ENCODE peak calls at places on chromosomes 3 and 15, in six cellular contexts. J is pancreas, F is cardiac fibroblast, G is heart left ventricle, H is foreskin fibroblast, M is thyroid gland. W is an unnamed sample.

GRCh38 chr3:173761161-173761560 is 363.6 kb downstream of the NLGN1 start:
- DNase-seq in H (no peak), G (no peak), F (no peak), M (no peak), J (no peak), W (no peak)

GRCh38 chr15:94105760-94106159 is 125.6 kb upstream of the MCTP2 start:
- DNase-seq in M (no peak), J (no peak), F (no peak), H (no peak), G (no peak), W (no peak)

GRCh38 chr3:111128884-111129283 is 57.3 kb downstream of the NECTIN3 start:
- DNase-seq in J (no peak), G (no peak), M (no peak), F (no peak), H (no peak), W (no peak)

GRCh38 chr3:125594581-125595011 is 701 bp downstream of the OSBPL11 start:
- DNase-seq in F (no peak), G (no peak), H (peak), M (peak), J (no peak), W (no peak)

GRCh38 chr3:118067439-118067838 is 967.2 kb downstream of the IGSF11 start:
- DNase-seq in M (no peak), F (no peak), H (no peak), J (no peak), G (no peak), W (no peak)

GRCh38 chr15:100635406-100636071 is 33.1 kb downstream of the ASB7 start:
- DNase-seq in H (no peak), J (no peak), F (no peak), M (no peak), G (no peak), W (no peak)

GRCh38 chr3:144553301-144553700 is 581.7 kb downstream of the DIPK2A start:
- DNase-seq in J (no peak), G (no peak), H (no peak), F (no peak), M (no peak), W (no peak)

GRCh38 chr3:43346990-43347749 is 60.8 kb downstream of the SNRK start:
- DNase-seq in J (no peak), H (no peak), G (no peak), M (no peak), F (no peak), W (no peak)

GRCh38 chr3:129794319-129795201 is 99.0 kb downstream of the TMCC1 start:
- DNase-seq in M (peak), F (peak), J (peak), H (no peak), G (peak), W (no peak)

GRCh38 chr3:151130437-151130836 is 45.0 kb downstream of the MED12L start:
- DNase-seq in H (no peak), M (no peak), G (no peak), J (no peak), F (no peak), W (no peak)

GRCh38 chr15:41559489-41560177 is 621 bp downstream of the TYRO3 start:
- DNase-seq in G (no peak), F (no peak), H (no peak), M (peak), J (no peak), W (no peak)

GRCh38 chr3:12193485-12194165 is 34.9 kb upstream of the TIMP4 start:
- DNase-seq in G (no peak), M (no peak), H (peak), J (no peak), F (peak), W (no peak)

GRCh38 chr15:82093774-82094211 is 48.0 kb upstream of the MEX3B start:
- DNase-seq in H (peak), G (no peak), F (peak), J (no peak), M (no peak), W (no peak)

GRCh38 chr15:19956124-19956796 is 585.3 kb downstream of the GOLGA6L6 start:
- DNase-seq in G (no peak), H (no peak), J (no peak), M (no peak), F (no peak), W (no peak)

GRCh38 chr3:61564405-61565059 is 3.2 kb downstream of the PTPRG start:
- DNase-seq in F (peak), J (peak), M (peak), H (peak), G (peak), W (peak)

GRCh38 chr3:131597816-131598215 is 95.0 kb upstream of the MRPL3 start:
- DNase-seq in H (no peak), J (no peak), F (no peak), G (no peak), M (no peak), W (no peak)

GRCh38 chr3:8488436-8488835 is 13.2 kb upstream of the LMCD1 start:
- DNase-seq in G (no peak), F (peak), M (no peak), H (no peak), J (no peak), W (no peak)

GRCh38 chr15:60006203-60006782 is 2.2 kb downstream of the FOXB1 start:
- DNase-seq in F (peak), G (no peak), J (no peak), M (no peak), H (no peak), W (no peak)

GRCh38 chr15:70210538-70210937 is 112.8 kb upstream of the TLE3 start:
- DNase-seq in M (no peak), F (no peak), G (no peak), J (no peak), H (no peak), W (no peak)
- TF ChIP-seq CTCF in M (no peak), F (peak), G (no peak), J (no peak), H (no peak), W (no peak)

GRCh38 chr3:169494982-169495381 is 168.5 kb downstream of the MECOM start:
- DNase-seq in M (no peak), H (no peak), G (no peak), F (no peak), J (no peak), W (no peak)
- TF ChIP-seq CTCF in M (no peak), H (no peak), G (no peak), F (no peak), J (no peak), W (no peak)

DNA sequence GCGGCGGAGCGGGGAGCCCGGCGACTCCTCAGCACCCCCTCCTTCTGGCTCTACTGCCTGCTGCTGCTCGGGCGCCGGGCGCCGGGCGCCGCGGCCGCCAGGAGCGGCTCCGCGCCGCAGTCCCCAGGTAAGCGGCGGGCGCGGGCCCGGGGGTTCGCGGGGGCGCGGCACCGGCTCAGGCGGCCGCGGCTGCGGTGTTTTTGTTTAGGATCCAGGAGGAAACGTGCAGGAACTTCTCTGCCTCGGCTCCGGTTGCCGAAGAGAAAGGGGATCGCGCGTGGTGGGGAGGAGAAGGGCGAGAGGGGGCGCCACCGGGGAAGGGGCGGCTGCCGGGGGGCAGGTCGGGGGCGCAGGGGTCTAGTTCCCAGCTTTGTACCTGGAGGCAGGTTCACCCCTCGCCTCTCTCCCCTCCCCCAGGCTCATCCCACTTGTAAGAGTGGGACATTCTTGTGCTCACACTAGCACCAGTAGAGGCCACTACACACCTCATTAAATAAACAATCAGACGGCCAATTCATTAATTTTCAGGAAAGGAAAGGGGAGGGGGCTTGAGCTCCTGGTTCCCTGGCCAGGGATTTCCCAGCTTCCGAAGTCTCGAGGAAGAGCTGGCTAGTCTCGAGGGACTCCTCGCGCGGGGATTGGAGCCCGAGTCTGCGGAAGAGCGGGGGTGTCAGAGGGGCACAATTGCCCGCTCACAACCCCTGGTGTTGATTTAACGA is 575 bp downstream of the NEO1 start:
- DNase-seq in M (peak), G (peak), H (no peak), F (peak), J (peak), W (no peak)
- TF ChIP-seq CTCF in M (peak), G (peak), H (peak), F (no peak), J (peak), W (peak)

GRCh38 chr3:37836589-37836988 is 25.1 kb upstream of the CTDSPL start:
- DNase-seq in J (no peak), M (no peak), F (no peak), H (no peak), G (no peak), W (no peak)

DNA sequence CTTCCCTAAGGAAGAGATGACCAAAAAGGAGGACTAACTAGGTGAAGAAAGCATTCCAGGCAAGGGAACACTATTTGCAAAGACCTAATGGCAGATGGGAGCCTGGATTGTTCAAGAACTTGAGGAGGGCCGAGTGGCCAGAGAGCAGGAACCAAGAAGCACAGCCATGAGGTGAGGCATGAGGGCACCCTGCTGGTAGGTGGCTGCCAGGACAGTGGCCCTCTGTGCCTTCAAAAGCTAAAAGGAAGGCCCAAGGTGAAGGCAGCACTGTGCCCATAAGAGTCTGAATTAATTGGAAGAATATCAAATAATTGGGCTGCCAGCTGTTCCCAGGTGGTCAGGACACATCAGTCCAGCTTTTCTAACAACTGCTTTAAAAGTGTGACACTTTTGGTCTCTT is 27.9 kb upstream of the CTDSPL start:
- DNase-seq in H (no peak), G (no peak), M (peak), F (no peak), J (no peak), W (no peak)
- TF ChIP-seq CTCF in H (no peak), G (peak), M (peak), F (peak), J (no peak), W (no peak)

GRCh38 chr3:71388535-71389120 is 194.9 kb downstream of the FOXP1 start:
- DNase-seq in H (no peak), J (no peak), M (no peak), G (no peak), F (no peak), W (no peak)
- TF ChIP-seq CTCF in H (no peak), J (no peak), M (no peak), G (no peak), F (no peak), W (no peak)

GRCh38 chr3:136913168-136913567 is 44.6 kb upstream of the IL20RB start:
- DNase-seq in J (no peak), F (no peak), M (no peak), G (no peak), H (no peak), W (no peak)
- TF ChIP-seq CTCF in J (no peak), F (no peak), M (no peak), G (no peak), H (no peak), W (no peak)

GRCh38 chr15:51907136-51907862 is 64.3 kb downstream of the LEO1 start:
- DNase-seq in H (no peak), J (peak), G (no peak), F (peak), M (peak), W (no peak)
- TF ChIP-seq CTCF in H (no peak), J (peak), G (no peak), F (no peak), M (peak), W (no peak)

GRCh38 chr3:132904-133303 is 63.7 kb upstream of the CHL1 start:
- DNase-seq in M (no peak), G (no peak), H (no peak), J (no peak), F (no peak), W (no peak)
- TF ChIP-seq CTCF in M (no peak), G (no peak), H (no peak), J (no peak), F (no peak), W (no peak)

W was measured in osteocyte.